ENCODE peak calls at places on chromosomes 13 and 19, in five cellular contexts. B, K, H, O and E are unnamed samples.

GRCh38 chr13:39952244-39953233 is 297.1 kb downstream of the COG6 start:
- DNase-seq in K (no peak), H (no peak), O (no peak), B (no peak), E (no peak)

GRCh38 chr13:102291587-102292218 is 110.1 kb downstream of the FGF14 start:
- DNase-seq in B (no peak), H (no peak), K (no peak), O (no peak), E (no peak)

GRCh38 chr19:11931051-11931450 is 6.1 kb downstream of the ZNF700 start:
- DNase-seq in B (no peak), K (no peak), H (no peak), O (no peak), E (no peak)

GRCh38 chr19:22422220-22422619 is at the start of gene ZNF98:
- DNase-seq in O (peak; percentile 53), K (no peak), H (peak; percentile 38), B (no peak), E (no peak)

GRCh38 chr19:55620951-55621672 is 3.3 kb downstream of the ZNF784 start:
- DNase-seq in K (no peak), B (no peak), H (no peak), O (no peak), E (peak; percentile 55)

GRCh38 chr13:73995752-73996151 is 138.5 kb downstream of the KLF12 start:
- DNase-seq in K (no peak), H (no peak), B (no peak), O (peak; percentile 51), E (no peak)

GRCh38 chr19:10828981-10829821 is 6.8 kb downstream of the TMED1 start:
- DNase-seq in O (no peak), H (no peak), B (peak; percentile 27), K (peak; percentile 27), E (peak; percentile 72)

GRCh38 chr13:69579351-69579750 is 528.3 kb upstream of the ATXN8OS start:
- DNase-seq in O (no peak), H (no peak), K (no peak), B (no peak), E (no peak)

GRCh38 chr19:49506575-49507105 is 5.8 kb upstream of the FCGRT start:
- DNase-seq in B (peak; percentile 79), O (peak; percentile 72), K (peak; percentile 84), H (peak; percentile 43), E (no peak)

GRCh38 chr19:33529094-33529676 is 7.6 kb upstream of the PEPD start:
- DNase-seq in K (no peak), B (no peak), H (no peak), O (no peak), E (no peak)

GRCh38 chr19:11814707-11815050 is 606 bp downstream of the ZNF440 start:
- DNase-seq in B (peak; percentile 37), K (no peak), O (no peak), H (no peak), E (no peak)

GRCh38 chr13:45055198-45055901 is 65.0 kb upstream of the GTF2F2 start:
- DNase-seq in B (no peak), O (no peak), K (no peak), H (no peak), E (no peak)

GRCh38 chr19:4457654-4458406 is at the start of gene UBXN6:
- DNase-seq in K (peak; percentile 96), O (peak; percentile 99), H (peak; percentile 97), B (peak; percentile 100), E (peak; percentile 99)

GRCh38 chr19:4456566-4456842 is 1.1 kb downstream of the UBXN6 start:
- DNase-seq in H (no peak), O (no peak), K (no peak), B (peak; percentile 53), E (no peak)

GRCh38 chr19:4454952-4455738 is 2.4 kb downstream of the UBXN6 start:
- DNase-seq in O (no peak), H (no peak), B (no peak), K (no peak), E (no peak)

GRCh38 chr19:4455742-4456565 is 1.6 kb downstream of the UBXN6 start:
- DNase-seq in B (peak; percentile 48), O (peak; percentile 68), K (no peak), H (peak; percentile 78), E (no peak)

GRCh38 chr19:4456843-4457653 is 546 bp downstream of the UBXN6 start:
- DNase-seq in B (peak; percentile 93), K (peak; percentile 54), H (peak; percentile 51), O (peak; percentile 72), E (no peak)
- H3K4me1 ChIP-seq in B (peaks cover 16% of the 10 kb centered on the region), K (peaks cover 4% of the 10 kb centered on the region), H (peaks cover 43% of the 10 kb centered on the region), O (no peaks in the 10 kb centered on the region), E (peaks cover 21% of the 10 kb centered on the region)

DNA sequence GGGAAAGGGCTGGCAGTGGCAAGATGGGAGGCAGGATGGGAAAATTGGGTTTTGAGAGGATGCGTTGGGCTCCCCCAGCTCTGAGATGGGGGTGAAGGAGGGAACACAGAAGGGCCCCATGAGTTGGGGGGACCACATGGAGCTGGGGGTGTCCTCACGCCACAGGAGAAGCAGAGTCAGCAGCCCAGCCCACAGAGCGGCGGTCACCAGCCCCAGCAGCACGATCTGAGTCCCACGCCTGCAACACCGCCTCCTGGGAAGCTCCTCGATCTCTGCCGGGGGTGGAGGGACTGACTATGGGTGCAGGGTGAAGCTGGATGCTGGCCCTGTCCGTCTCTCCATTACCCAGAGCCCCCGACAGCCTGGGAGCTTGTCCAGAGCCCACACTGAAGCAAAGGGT is 3.3 kb downstream of the FCER2 start:
- DNase-seq in H (no peak), B (no peak), O (no peak), K (no peak), E (no peak)
- H3K4me1 ChIP-seq in H (no peaks in the 10 kb centered on the region), B (no peaks in the 10 kb centered on the region), O (no peaks in the 10 kb centered on the region), K (no peaks in the 10 kb centered on the region), E (no peaks in the 10 kb centered on the region)

DNA sequence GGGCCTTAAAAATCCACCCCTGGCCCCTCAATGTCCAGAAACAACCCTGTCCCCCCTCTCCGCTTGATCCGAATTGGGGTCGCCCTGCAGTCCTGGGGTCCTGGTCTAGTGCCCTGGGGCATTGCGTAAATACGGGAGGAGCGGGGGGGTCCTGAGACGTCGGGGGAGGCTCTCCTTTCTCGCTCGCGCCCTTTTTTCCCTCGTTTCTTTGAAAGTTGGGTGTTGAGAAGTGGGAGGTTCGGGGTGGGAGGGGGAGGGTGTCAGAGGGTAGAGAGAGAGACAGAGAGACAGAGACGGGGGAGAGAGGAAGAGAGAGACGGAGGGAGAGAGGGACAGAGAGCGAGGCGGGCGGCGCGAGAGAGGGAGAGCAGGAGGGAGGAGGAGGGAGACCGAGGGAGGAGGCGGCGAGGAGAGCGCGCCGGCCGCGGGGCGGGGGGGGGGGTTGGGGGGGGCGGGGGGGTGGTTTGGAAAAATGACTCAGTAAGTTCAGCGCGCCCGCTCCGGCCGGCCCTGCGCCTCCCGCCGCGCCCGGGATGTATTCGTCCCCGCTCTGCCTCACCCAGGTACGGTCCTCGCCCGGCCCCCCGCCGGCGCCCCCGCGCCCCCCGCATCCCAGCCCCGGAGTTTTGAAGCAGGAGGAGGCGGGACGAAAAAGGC is at the start of gene NFIC:
- DNase-seq in K (no peak), H (peak; percentile 84), O (peak; percentile 89), B (peak; percentile 54), E (peak; percentile 92)
- H3K4me1 ChIP-seq in K (no peaks in the 10 kb centered on the region), H (peaks cover 96% of the 10 kb centered on the region), O (no peaks in the 10 kb centered on the region), B (peaks cover 20% of the 10 kb centered on the region), E (peaks cover 74% of the 10 kb centered on the region)

GRCh38 chr13:33172400-33172799 is 113.2 kb downstream of the STARD13 start:
- DNase-seq in H (no peak), B (no peak), O (no peak), K (no peak), E (no peak)
- H3K4me1 ChIP-seq in H (peaks cover 80% of the 10 kb centered on the region), B (no peaks in the 10 kb centered on the region), O (peaks cover 4% of the 10 kb centered on the region), K (no peaks in the 10 kb centered on the region), E (no peaks in the 10 kb centered on the region)